ENCODE peak calls at places on chromosome 19, in five cellular contexts. K is K562, E is body of pancreas, M is fibroblast of lung, N is stomach. Z is an unnamed sample.

GRCh38 chr19:47232422-47233211 is 1.6 kb upstream of the BBC3 start:
- DNase-seq in K (peak; percentile 6), E (no peak), M (peak; percentile 79), N (no peak), Z (no peak)

GRCh38 chr19:14218615-14219330 is 12.8 kb upstream of the ADGRL1 start:
- DNase-seq in K (no peak), E (no peak), M (no peak), N (no peak), Z (no peak)

GRCh38 chr19:50567882-50568281 is 353 bp downstream of the LRRC4B start:
- DNase-seq in K (peak; percentile 58), E (no peak), M (no peak), N (no peak), Z (no peak)

GRCh38 chr19:37932985-37933953 is 26.3 kb downstream of the SIPA1L3 start:
- DNase-seq in K (no peak), E (no peak), M (peak; percentile 71), N (peak; percentile 60), Z (no peak)

GRCh38 chr19:22332924-22333323 is 46.7 kb downstream of the ZNF729 start:
- DNase-seq in K (no peak), E (no peak), M (peak; percentile 9), N (no peak), Z (no peak)

GRCh38 chr19:44776402-44777096 is 1.1 kb upstream of the CBLC start:
- DNase-seq in K (no peak), E (no peak), M (no peak), N (peak; percentile 89), Z (no peak)

GRCh38 chr19:42069619-42070293 is at the start of gene GRIK5:
- DNase-seq in K (no peak), E (peak; percentile 24), M (no peak), N (no peak), Z (peak; percentile 63)

GRCh38 chr19:52296773-52297600 is at the start of gene ZNF480:
- DNase-seq in K (peak; percentile 93), E (peak; percentile 90), M (peak; percentile 78), N (peak; percentile 89), Z (peak; percentile 62)

GRCh38 chr19:43618921-43619261 is 538 bp downstream of the ZNF428 start:
- DNase-seq in K (no peak), E (no peak), M (no peak), N (no peak), Z (no peak)

GRCh38 chr19:35774274-35775045 is 904 bp upstream of the ARHGAP33 start:
- DNase-seq in K (no peak), E (no peak), M (no peak), N (no peak), Z (no peak)

GRCh38 chr19:28633223-28634030 is 579.5 kb downstream of the UQCRFS1 start:
- DNase-seq in K (peak; percentile 80), E (peak; percentile 44), M (peak; percentile 49), N (no peak), Z (no peak)

GRCh38 chr19:40341601-40342482 is 6.4 kb downstream of the C19orf47 start:
- DNase-seq in K (no peak), E (no peak), M (no peak), N (no peak), Z (no peak)

GRCh38 chr19:17236831-17237543 is 8.7 kb downstream of the NR2F6 start:
- DNase-seq in K (no peak), E (no peak), M (no peak), N (no peak), Z (no peak)

GRCh38 chr19:47644743-47645499 is 36.0 kb downstream of the BICRA start:
- DNase-seq in K (no peak), E (no peak), M (peak; percentile 36), N (no peak), Z (no peak)

GRCh38 chr19:42563352-42564210 is 31.1 kb downstream of the CEACAM8 start:
- DNase-seq in K (peak; percentile 66), E (peak; percentile 45), M (peak; percentile 39), N (peak; percentile 29), Z (no peak)

GRCh38 chr19:36837525-36837901 is 674 bp downstream of the ZNF790 start:
- DNase-seq in K (no peak), E (no peak), M (no peak), N (no peak), Z (no peak)

GRCh38 chr19:611506-611869 is 21.8 kb downstream of the HCN2 start:
- DNase-seq in K (no peak), E (no peak), M (peak; percentile 99), N (no peak), Z (no peak)

GRCh38 chr19:58229255-58229639 is 533 bp downstream of the ZNF544 start:
- DNase-seq in K (peak; percentile 44), E (no peak), M (peak; percentile 25), N (no peak), Z (no peak)

GRCh38 chr19:16069813-16070365 is 6.4 kb upstream of the TPM4 start:
- DNase-seq in K (no peak), E (no peak), M (no peak), N (peak; percentile 40), Z (no peak)

GRCh38 chr19:3785938-3786824 is at the start of gene MATK:
- DNase-seq in K (peak; percentile 86), E (no peak), M (no peak), N (no peak), Z (no peak)

GRCh38 chr19:575527-576506 is 3.4 kb downstream of the BSG start:
- DNase-seq in K (peak; percentile 58), E (peak; percentile 55), M (peak; percentile 68), N (peak; percentile 81), Z (no peak)

DNA sequence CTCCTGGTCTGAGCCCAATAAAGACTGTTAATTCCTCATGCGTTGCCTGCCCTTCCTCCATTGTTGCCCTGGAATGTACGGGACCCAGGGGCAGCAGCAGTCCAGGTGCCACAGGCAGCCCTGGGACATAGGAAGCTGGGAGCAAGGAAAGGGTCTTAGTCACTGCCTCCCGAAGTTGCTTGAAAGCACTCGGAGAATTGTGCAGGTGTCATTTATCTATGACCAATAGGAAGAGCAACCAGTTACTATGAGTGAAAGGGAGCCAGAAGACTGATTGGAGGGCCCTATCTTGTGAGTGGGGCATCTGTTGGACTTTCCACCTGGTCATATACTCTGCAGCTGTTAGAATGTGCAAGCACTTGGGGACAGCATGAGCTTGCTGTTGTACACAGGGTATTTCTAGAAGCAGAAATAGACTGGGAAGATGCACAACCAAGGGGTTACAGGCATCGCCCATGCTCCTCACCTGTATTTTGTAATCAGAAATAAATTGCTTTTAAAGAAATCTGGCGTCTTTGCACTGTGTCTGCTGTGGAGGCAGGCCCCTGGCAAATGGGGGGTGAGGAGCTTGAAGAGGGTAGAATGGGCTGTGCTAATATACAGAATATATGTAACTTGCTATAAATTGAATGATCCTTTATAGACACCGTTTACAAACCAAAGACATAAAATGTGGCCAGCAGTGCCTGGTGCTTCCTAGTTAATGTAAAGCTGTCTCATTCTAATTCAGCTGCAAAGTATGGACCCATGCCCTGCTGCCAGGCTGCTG is 4.2 kb upstream of the RPS11 start:
- DNase-seq in K (no peak), E (no peak), M (no peak), N (no peak), Z (no peak)
- H3K27ac ChIP-seq in K (peak overlapping the region; percentile 42), E (peak overlapping the region; percentile 36), M (no peak overlapping the region), N (peak overlapping the region; percentile 13), Z (no peak overlapping the region)

DNA sequence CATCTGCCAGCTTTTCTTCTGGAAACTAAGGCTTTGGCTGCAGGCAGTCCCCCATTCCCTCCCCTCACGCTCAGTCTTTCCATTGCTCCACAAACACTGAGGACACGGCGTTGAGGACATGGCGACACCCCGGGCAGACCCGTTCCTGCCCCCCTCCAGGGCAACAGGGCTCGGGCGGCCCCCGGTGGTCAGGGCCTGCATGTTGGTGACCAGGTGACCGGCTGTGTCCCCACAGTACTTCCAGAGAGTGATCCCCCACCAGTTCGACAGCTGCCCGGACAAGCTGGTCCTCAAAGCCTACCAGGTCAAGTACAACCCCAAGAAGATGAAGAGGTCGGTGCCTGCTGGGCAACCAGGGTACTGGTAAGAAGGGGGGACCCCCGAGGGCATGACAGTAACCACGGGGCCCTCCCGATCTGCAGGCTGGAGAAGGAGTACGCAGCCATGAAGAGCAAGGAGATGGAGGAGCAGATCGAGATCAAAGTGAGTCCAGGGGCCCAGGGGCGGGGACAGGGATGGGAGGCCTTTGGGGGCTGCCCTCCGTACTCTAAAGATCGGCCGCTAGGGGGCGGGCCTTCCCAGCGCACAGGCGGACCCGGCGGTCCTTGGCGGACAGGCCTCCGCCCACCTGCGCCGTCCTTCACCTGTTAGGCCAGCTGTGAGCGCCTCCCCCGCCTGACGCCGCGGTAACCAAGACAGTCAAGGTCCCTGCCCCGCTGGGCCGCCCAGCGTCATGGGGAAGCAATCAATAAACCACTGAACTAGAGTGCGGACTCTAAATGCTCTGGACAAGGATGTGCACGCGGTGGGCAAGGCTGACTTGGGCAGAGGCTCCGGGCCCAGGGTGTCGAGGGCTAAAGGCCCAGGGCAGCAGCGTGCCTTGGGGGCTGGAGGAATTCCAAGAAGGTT is 21.1 kb downstream of the PRR36 start:
- DNase-seq in K (peak; percentile 96), E (peak; percentile 97), M (peak; percentile 44), N (peak; percentile 87), Z (peak; percentile 54)
- H3K27ac ChIP-seq in K (no peak overlapping the region), E (peak overlapping the region; percentile 90), M (no peak overlapping the region), N (no peak overlapping the region), Z (peak overlapping the region; percentile 99)

GRCh38 chr19:13038306-13039210 is 43.3 kb downstream of the NFIX start:
- DNase-seq in K (no peak), E (no peak), M (no peak), N (no peak), Z (no peak)

GRCh38 chr19:13039211-13039789 is 44.0 kb downstream of the NFIX start:
- DNase-seq in K (no peak), E (no peak), M (no peak), N (no peak), Z (no peak)

GRCh38 chr19:13042443-13043130 is 47.3 kb downstream of the NFIX start:
- DNase-seq in K (no peak), E (no peak), M (peak; percentile 27), N (no peak), Z (no peak)

GRCh38 chr19:13040916-13041292 is 45.6 kb downstream of the NFIX start:
- DNase-seq in K (no peak), E (no peak), M (no peak), N (no peak), Z (no peak)

GRCh38 chr19:13040232-13040915 is 45.1 kb downstream of the NFIX start:
- DNase-seq in K (no peak), E (no peak), M (no peak), N (no peak), Z (no peak)
- H3K27ac ChIP-seq in K (no peak overlapping the region), E (peak overlapping the region; percentile 73), M (peak overlapping the region; percentile 52), N (peak overlapping the region; percentile 88), Z (peak overlapping the region; percentile 74)

GRCh38 chr19:5102520-5102919 is 133.6 kb downstream of the KDM4B start:
- DNase-seq in K (no peak), E (no peak), M (no peak), N (no peak), Z (no peak)
- H3K27ac ChIP-seq in K (no peak overlapping the region), E (peak overlapping the region; percentile 91), M (no peak overlapping the region), N (peak overlapping the region; percentile 73), Z (no peak overlapping the region)

Z was measured in caudate nucleus.